ENCODE peak calls at places on chromosomes 6 and 20, in nine cellular contexts. H, Z, C, Q, T, P, G, N and I are unnamed samples.

GRCh38 chr6:72622094-72622540 is 253 bp downstream of the KCNQ5 start:
- DNase-seq in G (peak; percentile 49), N (peak; percentile 19), C (peak; percentile 24), Q (no peak), H (peak; percentile 95), P (peak; percentile 73), T (peak; percentile 86), Z (peak; percentile 52), I (no peak)

GRCh38 chr20:62197801-62198200 is 15.0 kb downstream of the MTG2 start:
- DNase-seq in P (no peak), T (no peak), Q (no peak), H (peak; percentile 68), G (no peak), Z (no peak), N (no peak), C (no peak), I (peak; percentile 1)

GRCh38 chr6:113328886-113329381 is 528.2 kb upstream of the MARCKS start:
- DNase-seq in Q (no peak), Z (no peak), T (no peak), G (peak; percentile 69), C (peak; percentile 92), P (no peak), H (peak; percentile 43), N (no peak), I (no peak)

GRCh38 chr6:42423244-42423643 is 28.5 kb downstream of the TRERF1 start:
- DNase-seq in N (no peak), G (no peak), H (no peak), Q (no peak), T (no peak), P (no peak), Z (no peak), C (no peak), I (no peak)

GRCh38 chr20:41179961-41180360 is 42.6 kb downstream of the PLCG1 start:
- DNase-seq in Z (no peak), G (no peak), C (no peak), Q (no peak), P (no peak), H (no peak), N (no peak), T (no peak), I (no peak)

GRCh38 chr20:59171986-59172385 is 8.4 kb downstream of the ZNF831 start:
- DNase-seq in N (no peak), Z (no peak), G (no peak), P (no peak), T (no peak), Q (no peak), H (no peak), C (no peak), I (no peak)

GRCh38 chr20:32749914-32750637 is 6.8 kb upstream of the COMMD7 start:
- DNase-seq in C (no peak), G (no peak), Q (no peak), N (no peak), Z (no peak), T (no peak), P (no peak), H (no peak), I (no peak)

GRCh38 chr20:49562341-49563014 is 5.5 kb downstream of the PTGIS start:
- DNase-seq in C (peak; percentile 84), G (peak; percentile 90), N (no peak), H (peak; percentile 97), T (no peak), Q (peak; percentile 94), Z (peak; percentile 87), P (peak; percentile 96), I (peak; percentile 89)

GRCh38 chr20:36632487-36633284 is 13.3 kb downstream of the SLA2 start:
- DNase-seq in G (no peak), P (no peak), N (no peak), Q (no peak), T (no peak), Z (no peak), H (no peak), C (no peak), I (no peak)

GRCh38 chr6:10584607-10585006 is 63.5 kb downstream of the GCNT2 start:
- DNase-seq in T (no peak), Q (no peak), N (no peak), G (no peak), Z (no peak), P (no peak), H (no peak), C (no peak), I (no peak)

GRCh38 chr6:10585232-10585887 is 64.2 kb downstream of the GCNT2 start:
- DNase-seq in C (no peak), H (no peak), G (no peak), Q (no peak), Z (no peak), T (no peak), P (peak; percentile 11), N (no peak), I (no peak)

GRCh38 chr6:10586302-10586701 is 65.2 kb downstream of the GCNT2 start:
- DNase-seq in T (no peak), G (no peak), P (no peak), C (no peak), H (no peak), N (no peak), Z (no peak), Q (no peak), I (no peak)

GRCh38 chr6:10582774-10583508 is 61.8 kb downstream of the GCNT2 start:
- DNase-seq in Z (no peak), N (peak; percentile 75), T (no peak), C (no peak), G (no peak), H (no peak), P (no peak), Q (no peak), I (no peak)

DNA sequence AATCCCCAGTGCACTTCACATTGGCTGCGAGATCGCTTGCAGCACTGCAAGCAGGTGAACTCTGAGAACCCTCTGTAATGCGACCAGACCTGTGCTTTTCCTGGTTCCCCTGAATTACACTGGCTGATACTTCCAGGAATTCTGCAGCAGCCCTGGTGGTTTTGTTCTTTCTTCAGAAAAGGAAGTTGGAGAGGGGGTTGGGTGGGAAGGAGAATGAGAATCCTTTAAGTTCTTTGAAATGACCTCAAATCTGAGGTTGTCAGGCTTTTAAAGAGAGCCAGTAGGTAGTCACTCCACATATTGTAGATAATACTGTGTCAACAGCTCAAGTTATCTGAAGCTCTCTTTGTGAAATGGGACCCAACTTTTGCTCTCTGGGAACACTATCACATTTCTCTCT is 62.4 kb downstream of the GCNT2 start:
- DNase-seq in Q (no peak), N (no peak), T (no peak), H (no peak), C (no peak), G (no peak), Z (no peak), P (no peak), I (no peak)
- H3K4me3 ChIP-seq in Q (no peak overlapping the region), N (no peak overlapping the region), T (no peak overlapping the region), H (no peak overlapping the region), C (no peak overlapping the region), G (no peak overlapping the region), Z (no peak overlapping the region), P (no peak overlapping the region), I (no peak overlapping the region)

DNA sequence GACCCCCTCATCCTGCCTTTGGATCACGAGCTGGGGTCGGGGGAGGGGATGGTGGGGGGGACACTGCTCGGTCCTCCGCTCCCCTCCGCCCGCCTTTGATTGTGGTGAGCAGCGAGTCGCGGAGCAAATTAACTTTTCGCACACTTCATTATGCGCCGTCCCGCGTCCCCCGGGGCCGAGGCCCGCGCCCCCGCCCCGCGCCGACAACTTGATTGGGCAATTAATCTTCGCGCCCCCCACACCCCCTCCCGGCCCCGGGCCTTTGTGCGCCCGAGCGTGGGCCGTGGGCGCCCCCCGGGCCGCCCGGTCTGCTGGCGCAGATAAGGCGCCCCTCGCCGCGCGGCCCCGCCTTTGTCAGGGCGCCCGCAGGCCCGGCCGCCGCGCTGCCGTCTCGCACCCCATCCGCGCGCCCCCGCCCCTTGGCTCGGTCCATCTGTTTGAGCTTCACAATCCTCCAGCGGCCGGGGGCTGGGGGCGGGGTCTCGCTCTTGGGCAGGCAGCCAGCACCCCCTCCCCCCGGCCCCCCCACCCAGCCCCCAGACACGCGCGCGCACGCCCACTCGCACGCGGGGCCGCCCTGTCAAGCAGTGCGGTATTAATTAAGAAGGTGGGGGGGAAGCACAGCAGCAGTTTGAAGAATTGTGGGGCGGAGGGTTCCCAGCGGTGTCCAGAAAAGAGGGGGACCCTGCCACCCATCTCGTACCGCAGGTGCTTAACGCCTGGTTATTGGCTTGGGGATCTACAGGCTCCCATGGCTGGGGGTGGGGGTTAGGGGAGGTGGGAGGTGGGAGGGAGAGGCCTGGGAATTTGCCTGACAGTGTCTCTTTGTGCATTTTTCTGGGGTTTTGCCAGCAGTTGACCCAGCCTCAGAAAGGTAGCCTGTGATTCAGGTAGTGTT is 34.5 kb upstream of the SCRT2 start:
- DNase-seq in C (no peak), N (no peak), T (no peak), P (peak; percentile 14), Z (no peak), Q (no peak), G (no peak), H (peak; percentile 55), I (no peak)
- H3K4me3 ChIP-seq in C (no peak overlapping the region), N (no peak overlapping the region), T (no peak overlapping the region), P (no peak overlapping the region), Z (peak overlapping the region; percentile 39), Q (no peak overlapping the region), G (no peak overlapping the region), H (no peak overlapping the region), I (peak overlapping the region; percentile 35)

GRCh38 chr6:125985522-125985921 is 818 bp upstream of the TRMT11 start:
- DNase-seq in G (no peak), C (no peak), Z (no peak), N (no peak), Q (no peak), T (no peak), H (no peak), P (no peak), I (no peak)
- H3K4me3 ChIP-seq in G (peak overlapping the region; percentile 98), C (peak overlapping the region; percentile 93), Z (peak overlapping the region; percentile 76), N (no peak overlapping the region), Q (peak overlapping the region; percentile 69), T (peak overlapping the region; percentile 78), H (peak overlapping the region; percentile 88), P (peak overlapping the region; percentile 89), I (peak overlapping the region; percentile 86)

GRCh38 chr6:14721103-14721758 is 524.6 kb upstream of the JARID2 start:
- DNase-seq in Z (no peak), H (no peak), Q (no peak), N (no peak), C (peak; percentile 49), P (peak; percentile 21), T (peak; percentile 40), G (peak; percentile 76), I (no peak)
- H3K4me3 ChIP-seq in Z (no peak overlapping the region), H (no peak overlapping the region), Q (no peak overlapping the region), N (no peak overlapping the region), C (no peak overlapping the region), P (no peak overlapping the region), T (no peak overlapping the region), G (no peak overlapping the region), I (no peak overlapping the region)

GRCh38 chr6:118748311-118749062 is 97.1 kb upstream of the CEP85L start:
- DNase-seq in Q (no peak), P (no peak), Z (peak; percentile 69), H (peak; percentile 83), N (peak; percentile 21), T (no peak), C (peak; percentile 46), G (no peak), I (peak; percentile 19)
- H3K4me3 ChIP-seq in Q (no peak overlapping the region), P (peak overlapping the region; percentile 56), Z (peak overlapping the region; percentile 37), H (peak overlapping the region; percentile 66), N (no peak overlapping the region), T (no peak overlapping the region), C (no peak overlapping the region), G (no peak overlapping the region), I (no peak overlapping the region)

GRCh38 chr20:5168582-5169396 is 42.0 kb downstream of the CDS2 start:
- DNase-seq in T (peak; percentile 79), Z (peak; percentile 35), P (no peak), Q (peak; percentile 44), H (peak; percentile 91), G (peak; percentile 54), N (no peak), C (peak; percentile 38), I (peak; percentile 56)
- H3K4me3 ChIP-seq in T (peak overlapping the region; percentile 40), Z (peak overlapping the region; percentile 2), P (peak overlapping the region; percentile 10), Q (no peak overlapping the region), H (peak overlapping the region; percentile 48), G (no peak overlapping the region), N (no peak overlapping the region), C (no peak overlapping the region), I (no peak overlapping the region)